ENCODE peak calls at places on chromosomes 13 and 19, in four cellular contexts. O is HepG2, L is K562, M is GM12878. F is an unnamed sample.

GRCh38 chr19:46481947-46482346 is 10.6 kb upstream of the PNMA8A start:
- DNase-seq in O (no peak), L (no peak), M (no peak), F (no peak)

GRCh38 chr19:55206664-55207500 is 2.4 kb downstream of the PTPRH start:
- DNase-seq in O (peak; percentile 93), M (no peak), L (peak; percentile 97), F (peak; percentile 96)

GRCh38 chr13:50494110-50494509 is 349.4 kb downstream of the DLEU7 start:
- DNase-seq in O (no peak), M (no peak), L (no peak), F (no peak)

GRCh38 chr19:43902399-43902798 is 32.7 kb downstream of the ZNF45 start:
- DNase-seq in L (no peak), O (no peak), M (no peak), F (no peak)

GRCh38 chr19:17455711-17456123 is 5.0 kb downstream of the NXNL1 start:
- DNase-seq in O (no peak), L (no peak), M (no peak), F (peak; percentile 65)

GRCh38 chr19:47719047-47719885 is 6.0 kb downstream of the EHD2 start:
- DNase-seq in L (no peak), O (peak; percentile 44), M (no peak), F (peak; percentile 95)

GRCh38 chr13:114002009-114002544 is 28.2 kb upstream of the C13orf46 start:
- DNase-seq in O (no peak), M (no peak), L (no peak), F (no peak)

GRCh38 chr13:27211771-27212364 is 39.5 kb upstream of the RPL21 start:
- DNase-seq in M (no peak), L (no peak), O (no peak), F (no peak)

GRCh38 chr19:54335164-54335563 is 3.8 kb downstream of the LILRA4 start:
- DNase-seq in O (no peak), M (no peak), L (no peak), F (no peak)

GRCh38 chr13:27353166-27353583 is 71.2 kb upstream of the GTF3A start:
- DNase-seq in O (peak; percentile 30), M (peak; percentile 89), L (no peak), F (no peak)

GRCh38 chr19:33561261-33561660 is 39.7 kb upstream of the PEPD start:
- DNase-seq in M (no peak), L (no peak), O (no peak), F (no peak)

GRCh38 chr13:25860862-25861261 is 191.0 kb downstream of the SHISA2 start:
- DNase-seq in O (no peak), L (no peak), M (no peak), F (no peak)

GRCh38 chr19:1456121-1456900 is 6.4 kb downstream of the APC2 start:
- DNase-seq in L (no peak), M (no peak), O (no peak), F (no peak)

GRCh38 chr19:40831502-40832430 is 18.5 kb downstream of the CYP2A6 start:
- DNase-seq in L (no peak), M (no peak), O (peak; percentile 96), F (no peak)

DNA sequence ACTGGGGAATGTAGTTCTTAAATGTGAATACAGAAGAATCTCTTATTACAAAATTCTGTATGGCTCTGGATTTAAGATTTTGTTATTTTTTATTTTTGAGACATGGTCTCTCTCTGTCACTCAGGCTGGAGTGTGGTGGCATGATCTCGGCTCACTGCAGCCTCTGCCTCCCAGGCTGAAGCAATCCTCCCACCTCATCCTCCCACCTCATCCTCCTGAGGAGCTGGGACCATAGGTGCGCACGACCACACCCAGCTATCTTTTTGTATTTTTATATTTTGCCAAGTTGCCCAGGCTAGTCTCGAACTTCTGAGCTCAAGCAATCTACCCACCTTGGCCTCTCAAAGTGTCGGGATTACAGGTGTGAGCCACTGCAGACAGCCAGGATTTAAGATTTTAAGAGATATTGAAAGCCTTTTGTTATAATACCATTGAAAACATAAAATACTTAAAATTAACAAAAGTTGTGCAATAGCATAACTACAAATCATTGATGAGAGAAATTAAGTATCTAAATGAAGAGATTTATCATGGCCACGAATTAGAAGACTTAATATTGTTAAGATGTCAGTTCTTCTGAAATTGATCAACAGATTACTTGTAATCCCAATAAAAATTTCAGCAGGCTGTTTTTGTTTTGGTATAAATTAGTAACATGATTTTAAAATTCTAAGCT is 13.4 kb downstream of the CYP2A6 start:
- DNase-seq in M (no peak), L (no peak), O (no peak), F (no peak)
- H3K4me3 ChIP-seq in M (no peak overlapping the region), L (no peak overlapping the region), O (no peak overlapping the region), F (no peak overlapping the region)

DNA sequence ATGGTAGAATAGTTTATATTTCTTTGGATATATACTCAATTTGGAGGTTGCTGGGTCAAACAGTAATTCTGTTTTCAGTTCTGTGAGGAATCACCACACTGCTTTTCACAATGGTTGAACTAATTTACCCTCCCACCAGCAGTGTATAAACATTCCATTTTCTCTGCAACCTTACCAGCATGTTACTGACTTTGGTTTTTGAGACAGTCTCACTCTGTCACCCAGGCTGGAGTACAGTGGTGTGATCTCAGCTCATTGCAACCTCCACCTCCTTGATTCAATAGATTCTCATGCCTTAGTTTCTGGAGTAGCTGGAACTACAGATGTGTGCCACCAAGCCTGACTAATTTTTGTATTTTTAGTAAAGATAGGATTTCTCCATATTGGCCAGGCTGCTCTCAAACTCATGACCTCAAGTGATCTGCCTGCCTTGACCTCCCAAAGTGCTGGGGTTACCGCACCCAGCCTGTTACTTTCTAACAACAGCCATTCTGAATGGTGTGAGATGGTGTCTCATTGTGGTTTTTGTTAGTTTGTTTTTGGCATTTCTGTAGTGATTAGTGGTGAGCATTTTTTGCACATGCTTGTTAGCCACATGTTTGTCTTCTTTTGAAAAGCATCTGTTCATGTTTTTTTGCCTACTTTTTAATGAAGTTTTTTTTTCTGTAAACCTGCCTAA is 12.5 kb downstream of the ZNF714 start:
- DNase-seq in L (no peak), M (no peak), O (no peak), F (no peak)
- TF ChIP-seq SMC3 in L (no peak), M (no peak), O (no peak), F (no peak)

GRCh38 chr13:111393221-111393790 is 72.9 kb downstream of the TEX29 start:
- DNase-seq in L (no peak), O (no peak), M (no peak), F (no peak)
- TF ChIP-seq SIN3A in L (no peak), O (no peak), M (no peak), F (no peak)

GRCh38 chr19:4454952-4455738 is 2.4 kb downstream of the UBXN6 start:
- DNase-seq in L (peak; percentile 75), M (no peak), O (no peak), F (no peak)
- H3K4me3 ChIP-seq in L (peak overlapping the region; percentile 67), M (no peak overlapping the region), O (no peak overlapping the region), F (peak overlapping the region; percentile 58)

DNA sequence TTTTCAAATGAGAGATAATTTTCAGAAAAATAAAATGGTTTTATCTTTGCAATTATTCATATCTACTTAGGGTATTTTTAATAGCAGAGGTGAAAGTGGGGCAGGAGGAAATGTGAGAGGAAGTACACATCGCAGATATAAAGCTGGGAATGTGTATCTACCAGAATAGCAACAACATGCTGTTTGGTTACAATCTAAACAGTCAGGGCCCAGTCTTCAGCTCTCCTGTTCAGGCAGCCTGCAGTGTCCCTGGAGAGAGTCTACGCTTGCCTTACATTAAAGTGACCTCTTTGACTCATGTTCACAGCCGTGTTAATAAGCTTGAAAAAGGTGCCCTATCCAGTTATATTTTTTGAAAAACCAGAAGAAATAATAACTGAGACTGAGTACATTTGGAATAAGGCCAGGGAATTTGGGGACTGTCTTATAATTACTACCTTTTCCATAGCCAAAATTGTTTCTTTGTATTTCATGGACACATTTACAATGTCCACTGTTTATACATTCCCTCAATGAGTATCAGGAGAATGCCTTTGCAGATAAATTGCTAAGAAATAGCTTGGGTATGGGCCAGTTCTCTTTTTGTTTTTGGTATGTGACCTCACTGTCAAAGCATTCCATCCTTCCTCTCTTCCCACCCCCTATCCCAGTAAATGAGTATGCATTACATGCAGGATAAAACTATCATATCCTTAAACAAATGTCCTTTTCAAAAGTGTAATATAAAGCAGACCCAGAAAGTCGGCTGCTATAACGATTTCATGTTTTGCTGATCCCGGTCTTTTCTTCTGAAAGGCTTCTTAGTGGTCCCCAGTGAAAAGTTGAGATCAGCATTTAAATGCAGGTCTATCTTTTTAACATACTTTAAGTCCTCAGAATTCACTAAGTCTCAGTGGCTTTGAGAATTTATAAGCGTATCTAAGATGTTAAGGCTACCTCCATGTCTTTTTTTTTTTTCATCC is 82.6 kb downstream of the PCDH9 start:
- DNase-seq in O (no peak), M (no peak), L (no peak), F (no peak)
- TF ChIP-seq SMC3 in O (no peak), M (no peak), L (no peak), F (no peak)

GRCh38 chr19:15195987-15196682 is 4.7 kb downstream of the NOTCH3 start:
- DNase-seq in M (no peak), O (no peak), L (peak; percentile 49), F (no peak)

GRCh38 chr19:15196683-15197005 is 4.2 kb downstream of the NOTCH3 start:
- DNase-seq in M (no peak), L (no peak), O (no peak), F (no peak)

GRCh38 chr19:15199219-15199651 is 1.6 kb downstream of the NOTCH3 start:
- DNase-seq in M (no peak), L (no peak), O (no peak), F (no peak)

GRCh38 chr19:15198006-15198356 is 2.8 kb downstream of the NOTCH3 start:
- DNase-seq in O (no peak), L (no peak), M (no peak), F (no peak)

DNA sequence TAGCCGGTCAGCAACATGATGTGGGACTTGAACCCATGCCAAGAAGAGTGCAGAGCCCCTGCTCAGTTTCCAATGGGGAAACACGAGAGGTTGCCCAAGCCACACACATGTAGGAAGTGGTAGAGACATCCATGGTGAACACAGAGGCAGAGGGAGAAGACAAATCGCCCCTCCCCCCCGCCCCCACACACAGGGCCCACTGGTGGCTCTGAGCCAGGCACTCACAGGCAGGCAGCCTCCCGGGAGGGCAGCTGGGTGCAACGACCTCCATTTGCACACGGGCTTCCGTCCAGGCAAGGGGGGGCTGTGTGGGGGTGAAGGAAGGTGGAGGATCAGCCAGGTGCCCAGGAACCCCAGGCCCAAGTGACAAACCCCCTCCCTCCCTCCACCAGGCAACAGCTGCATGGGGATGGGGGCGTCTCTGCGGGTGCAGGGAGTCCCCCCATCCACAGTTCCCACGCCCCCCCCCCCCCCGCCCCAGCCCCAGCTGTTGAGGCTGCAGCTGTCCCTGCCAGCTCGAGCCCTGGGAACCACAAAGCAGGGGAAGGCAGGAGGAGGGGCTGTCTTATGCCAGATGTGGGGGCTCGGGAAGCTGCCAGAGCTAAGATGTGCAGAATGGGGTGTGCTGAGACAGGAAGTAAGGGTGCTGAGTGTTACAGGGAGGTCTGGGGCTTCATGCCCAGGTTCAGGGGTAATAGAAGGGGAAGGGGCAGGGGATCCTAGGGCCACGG is 3.4 kb downstream of the NOTCH3 start:
- DNase-seq in M (no peak), L (no peak), O (no peak), F (peak; percentile 67)
- TF ChIP-seq SIN3A in M (no peak), L (no peak), O (no peak), F (no peak)